ENCODE peak calls at places on chromosome 6, in eight cellular contexts. W, B, C, L, K, V, Z and Y are unnamed samples.

GRCh38 chr6:115444079-115444478 is 616.6 kb downstream of the FRK start:
- DNase-seq in C (no peak), L (no peak), V (no peak), B (no peak), K (no peak), W (no peak), Z (no peak), Y (no peak)

GRCh38 chr6:104640141-104640700 is 219.5 kb downstream of the HACE1 start:
- DNase-seq in K (no peak), Z (no peak), B (no peak), W (no peak), L (peak; percentile 60), V (peak; percentile 44), C (no peak), Y (no peak)

GRCh38 chr6:155157101-155157500 is 106.7 kb upstream of the CLDN20 start:
- DNase-seq in W (no peak), Z (no peak), K (no peak), V (no peak), L (no peak), C (no peak), B (no peak), Y (no peak)

GRCh38 chr6:32967151-32968091 is 973 bp upstream of the BRD2 start:
- DNase-seq in C (no peak), K (no peak), B (no peak), Z (no peak), V (peak; percentile 63), L (peak; percentile 70), W (peak; percentile 49), Y (peak; percentile 49)

GRCh38 chr6:85449818-85450577 is at the start of gene NT5E:
- DNase-seq in V (peak; percentile 74), W (peak; percentile 69), K (peak; percentile 82), C (peak; percentile 93), B (peak; percentile 65), Z (peak; percentile 80), L (peak; percentile 86), Y (peak; percentile 90)

GRCh38 chr6:159540152-159540551 is 152.9 kb downstream of the SOD2 start:
- DNase-seq in K (no peak), W (no peak), C (no peak), V (no peak), L (no peak), Z (no peak), B (no peak), Y (no peak)

GRCh38 chr6:117938324-117938995 is 31.4 kb downstream of the SLC35F1 start:
- DNase-seq in L (no peak), Z (no peak), V (no peak), C (no peak), K (no peak), W (no peak), B (no peak), Y (no peak)

GRCh38 chr6:164359036-164359435 is 944.5 kb downstream of the QKI start:
- DNase-seq in Z (no peak), B (no peak), C (no peak), V (no peak), L (no peak), W (no peak), K (no peak), Y (no peak)

GRCh38 chr6:75283907-75284284 is 696 bp downstream of the TMEM30A start:
- DNase-seq in L (no peak), C (no peak), K (no peak), V (no peak), B (peak; percentile 53), W (no peak), Z (no peak), Y (no peak)

GRCh38 chr6:92479821-92480220 is 939.5 kb downstream of the EPHA7 start:
- DNase-seq in Z (no peak), K (no peak), B (no peak), L (no peak), C (no peak), W (peak; percentile 0), V (peak; percentile 50), Y (peak; percentile 15)

GRCh38 chr6:44504321-44504761 is 116.8 kb downstream of the CDC5L start:
- DNase-seq in Z (no peak), B (no peak), K (no peak), L (peak; percentile 30), C (peak; percentile 39), W (no peak), V (no peak), Y (peak; percentile 59)

GRCh38 chr6:81894788-81895221 is 142.3 kb upstream of the TENT5A start:
- DNase-seq in Z (no peak), W (peak; percentile 39), L (peak; percentile 7), K (no peak), V (peak; percentile 49), C (peak; percentile 86), B (no peak), Y (peak; percentile 54)

GRCh38 chr6:33206864-33207568 is 1.3 kb upstream of the RING1 start:
- DNase-seq in C (peak; percentile 87), W (peak; percentile 72), Z (no peak), V (no peak), K (no peak), B (no peak), L (peak; percentile 47), Y (peak; percentile 34)

GRCh38 chr6:137692806-137693205 is 174.3 kb upstream of the TNFAIP3 start:
- DNase-seq in V (no peak), W (peak; percentile 56), Z (no peak), C (no peak), B (no peak), L (no peak), K (no peak), Y (peak; percentile 10)

GRCh38 chr6:157217198-157217893 is 106.0 kb downstream of the TMEM242 start:
- DNase-seq in W (no peak), K (no peak), V (no peak), L (no peak), B (no peak), C (peak; percentile 80), Z (no peak), Y (no peak)

DNA sequence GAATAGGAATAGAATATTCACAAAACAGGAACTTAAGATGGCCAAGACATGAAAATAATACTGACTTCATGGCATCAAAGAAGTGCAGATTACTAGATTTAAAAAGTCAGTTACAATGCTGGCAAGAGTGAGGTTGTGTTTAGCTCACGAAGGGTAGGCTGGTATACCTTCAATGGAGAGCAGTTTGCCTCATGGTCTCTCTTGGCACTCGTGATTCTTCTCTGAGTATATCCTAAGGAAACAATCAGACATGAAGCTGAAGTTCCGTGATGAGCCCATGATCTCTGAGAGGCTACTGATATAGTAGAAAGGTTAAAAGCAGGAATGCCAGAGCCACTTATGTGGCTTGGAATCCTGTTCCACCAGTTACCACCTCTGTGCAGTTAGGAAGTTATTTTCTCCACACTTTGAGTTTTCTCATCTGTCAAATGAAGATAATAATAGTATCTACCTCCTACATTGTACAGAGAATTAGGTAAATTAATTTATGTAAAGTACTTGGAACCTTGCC is 7.2 kb downstream of the NCOA7 start:
- DNase-seq in B (no peak), V (no peak), K (no peak), L (no peak), W (no peak), Z (no peak), C (no peak), Y (no peak)
- H3K4me3 ChIP-seq in B (no peak overlapping the region), V (no peak overlapping the region), K (no peak overlapping the region), L (no peak overlapping the region), W (no peak overlapping the region), Z (no peak overlapping the region), C (no peak overlapping the region), Y (no peak overlapping the region)

GRCh38 chr6:112044856-112045255 is 9.0 kb upstream of the CCN6 start:
- DNase-seq in W (peak; percentile 93), C (no peak), K (no peak), L (peak; percentile 84), B (no peak), V (peak; percentile 91), Z (no peak), Y (peak; percentile 56)
- H3K4me3 ChIP-seq in W (no peak overlapping the region), C (no peak overlapping the region), K (no peak overlapping the region), L (no peak overlapping the region), B (no peak overlapping the region), V (no peak overlapping the region), Z (no peak overlapping the region), Y (no peak overlapping the region)

GRCh38 chr6:28747083-28747630 is 176.6 kb downstream of the TRIM27 start:
- DNase-seq in V (no peak), W (no peak), C (no peak), Z (no peak), K (no peak), L (peak; percentile 16), B (no peak), Y (no peak)

GRCh38 chr6:28751514-28751913 is 172.3 kb downstream of the TRIM27 start:
- DNase-seq in B (no peak), Z (no peak), K (no peak), L (no peak), C (no peak), W (no peak), V (no peak), Y (no peak)

GRCh38 chr6:28747631-28748157 is 176.1 kb downstream of the TRIM27 start:
- DNase-seq in K (no peak), W (peak; percentile 84), L (peak; percentile 71), V (peak; percentile 82), Z (no peak), B (no peak), C (no peak), Y (peak; percentile 74)

GRCh38 chr6:28751963-28752350 is 171.8 kb downstream of the TRIM27 start:
- DNase-seq in C (no peak), W (no peak), Z (no peak), K (no peak), B (no peak), L (no peak), V (no peak), Y (no peak)

DNA sequence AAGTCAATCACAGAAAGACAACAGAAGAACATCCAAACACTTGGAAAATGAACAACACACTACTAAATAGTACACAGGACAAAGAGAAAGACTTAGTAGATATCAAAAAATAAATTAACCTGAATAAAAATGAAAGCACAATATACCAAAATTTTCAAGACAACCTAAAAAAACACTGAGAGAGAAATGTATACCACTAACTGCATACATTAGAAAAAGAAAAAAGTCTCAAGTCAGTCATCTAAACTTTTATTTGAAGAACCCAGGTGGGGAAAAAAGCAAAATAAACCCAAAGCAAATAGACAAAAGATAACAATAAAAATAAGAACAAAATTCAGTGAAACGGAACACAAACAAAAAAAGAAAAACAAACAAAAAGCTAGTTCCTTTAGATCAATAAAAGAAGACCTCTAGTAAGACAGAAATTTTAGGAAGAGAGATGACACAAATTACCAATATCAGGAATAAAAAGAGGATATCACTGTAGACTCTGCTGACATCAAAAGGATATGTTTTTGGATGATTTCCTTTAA is 172.8 kb downstream of the TRIM27 start:
- DNase-seq in L (no peak), K (no peak), B (no peak), W (no peak), C (no peak), V (no peak), Z (no peak), Y (no peak)
- H3K4me3 ChIP-seq in L (no peak overlapping the region), K (no peak overlapping the region), B (no peak overlapping the region), W (no peak overlapping the region), C (no peak overlapping the region), V (no peak overlapping the region), Z (no peak overlapping the region), Y (no peak overlapping the region)

DNA sequence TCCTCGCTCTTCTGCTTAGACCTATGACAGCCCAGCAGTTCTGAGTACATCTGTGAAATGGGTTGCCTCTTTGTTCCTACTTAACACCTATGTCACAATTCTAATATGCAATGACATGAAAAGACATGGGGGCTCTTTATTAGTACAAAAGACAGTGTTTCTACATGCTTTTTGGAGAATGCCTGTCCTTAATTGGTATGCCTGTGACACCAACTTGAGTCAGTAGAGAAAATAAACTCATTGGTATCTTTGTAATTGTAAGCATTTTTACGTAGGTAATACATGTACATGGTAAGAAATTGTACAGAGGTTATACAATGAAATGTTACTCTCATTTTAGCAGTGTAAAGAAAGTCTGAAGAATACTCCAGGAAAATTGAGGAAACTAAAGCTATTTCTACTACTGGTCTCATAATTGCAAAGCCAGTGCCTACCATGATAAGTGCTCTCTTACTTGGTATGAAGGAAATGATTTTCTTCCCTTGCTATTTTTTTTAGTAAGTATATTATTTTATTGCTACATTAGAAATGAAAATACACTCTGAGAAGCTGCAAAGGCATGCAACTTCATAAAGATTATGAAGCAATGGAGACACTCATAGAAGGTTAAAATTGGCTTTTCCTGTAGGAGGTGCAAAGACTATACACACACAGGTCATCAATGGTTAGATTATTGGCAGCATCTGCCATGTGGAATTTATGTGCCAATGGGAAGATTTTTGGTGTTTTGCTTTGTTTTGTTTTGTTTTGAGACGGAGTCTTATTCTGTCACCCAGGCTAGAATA is 4.9 kb upstream of the EEF1A1 start:
- DNase-seq in Z (no peak), V (no peak), C (no peak), K (no peak), L (peak; percentile 40), B (no peak), W (peak; percentile 74), Y (no peak)
- H3K4me3 ChIP-seq in Z (no peak overlapping the region), V (no peak overlapping the region), C (no peak overlapping the region), K (no peak overlapping the region), L (no peak overlapping the region), B (no peak overlapping the region), W (no peak overlapping the region), Y (no peak overlapping the region)